ENCODE peak calls at places on chromosomes 12 and 14, in ten cellular contexts. J is neural crest cell; U is GM23338; B is activated naive CD8-positive, alpha-beta T cell treated with anti-CD3 and anti-CD28 coated beads for 36 hours; V is activated gamma-delta T cell treated with anti-CD3 and anti-CD28 coated beads, Interleukin-2, amount 50 U/mL, for 16 hours; S is T-helper 1 cell; H is ACHN; T is HEK293T; F is AG08396; O is iPS DF 6.9. N is an unnamed sample.

GRCh38 chr14:59394268-59394667 is 70.9 kb downstream of the GPR135 start:
- DNase-seq in J (no peak), U (no peak), B (no peak), V (no peak), S (no peak), H (no peak), T (no peak), F (no peak), O (no peak), N (no peak)

GRCh38 chr14:72332054-72332453 is 399.8 kb downstream of the RGS6 start:
- DNase-seq in J (no peak), U (no peak), B (no peak), V (no peak), S (no peak), H (no peak), T (no peak), F (no peak), O (no peak), N (no peak)

GRCh38 chr14:100153560-100153959 is 5.9 kb downstream of the DEGS2 start:
- DNase-seq in J (no peak), U (no peak), B (no peak), V (no peak), S (no peak), H (no peak), T (no peak), F (no peak), O (no peak), N (no peak)

GRCh38 chr12:78062781-78063180 is 232.1 kb downstream of the NAV3 start:
- DNase-seq in J (no peak), U (no peak), B (no peak), V (no peak), S (no peak), H (peak; percentile 53), T (no peak), F (peak; percentile 18), O (no peak), N (no peak)

GRCh38 chr14:52391866-52392600 is 77.9 kb downstream of the PTGER2 start:
- DNase-seq in J (no peak), U (no peak), B (no peak), V (no peak), S (no peak), H (no peak), T (no peak), F (no peak), O (no peak), N (no peak)

GRCh38 chr12:78645956-78646355 is 218.6 kb upstream of the SYT1 start:
- DNase-seq in J (no peak), U (no peak), B (no peak), V (no peak), S (no peak), H (no peak), T (no peak), F (no peak), O (no peak), N (no peak)

GRCh38 chr14:106029959-106030358 is 503.6 kb downstream of the TMEM121 start:
- DNase-seq in J (no peak), U (no peak), B (no peak), V (no peak), S (no peak), H (no peak), T (no peak), F (no peak), O (no peak), N (no peak)

GRCh38 chr12:8823565-8824300 is 1.3 kb downstream of the A2ML1 start:
- DNase-seq in J (peak; percentile 28), U (peak; percentile 93), B (no peak), V (no peak), S (no peak), H (peak; percentile 31), T (peak; percentile 58), F (peak; percentile 29), O (peak; percentile 84), N (peak; percentile 74)

GRCh38 chr12:124567673-124568373 is 411 bp upstream of the NCOR2 start:
- DNase-seq in J (peak; percentile 60), U (peak; percentile 75), B (peak; percentile 83), V (peak; percentile 60), S (peak; percentile 80), H (peak; percentile 78), T (peak; percentile 87), F (peak; percentile 98), O (no peak), N (peak; percentile 91)

GRCh38 chr14:29553427-29553826 is 374.2 kb downstream of the PRKD1 start:
- DNase-seq in J (no peak), U (no peak), B (no peak), V (no peak), S (no peak), H (no peak), T (no peak), F (no peak), O (no peak), N (no peak)